ENCODE peak calls at places on chromosomes 3 and 15, in ten cellular contexts. B is Peyer's patch, P is suprapubic skin, R is spleen, C is ovary, N is psoas muscle, K is body of pancreas, X is right lobe of liver, S is tibial nerve, M is endodermal cell. V is an unnamed sample.

GRCh38 chr15:101053261-101053660 is 134.1 kb downstream of the LRRK1 start:
- DNase-seq in B (no peak), K (no peak), C (no peak), M (peak), R (peak), S (no peak), P (peak), N (no peak), X (peak), V (no peak)

GRCh38 chr3:6216135-6216792 is 644.7 kb upstream of the GRM7 start:
- DNase-seq in C (no peak), X (no peak), R (no peak), B (no peak), K (peak), N (no peak), P (no peak), S (no peak), M (no peak), V (no peak)

GRCh38 chr3:152309535-152310317 is 41.0 kb downstream of the MBNL1 start:
- DNase-seq in K (no peak), M (no peak), B (no peak), S (no peak), N (no peak), X (no peak), R (no peak), C (no peak), P (no peak), V (no peak)

GRCh38 chr3:169280010-169280585 is 383.4 kb downstream of the MECOM start:
- DNase-seq in P (no peak), C (no peak), R (no peak), N (no peak), B (no peak), M (no peak), S (no peak), X (no peak), K (no peak), V (no peak)

GRCh38 chr3:104878395-104878794 is 488.3 kb upstream of the ALCAM start:
- DNase-seq in X (no peak), N (no peak), M (no peak), R (no peak), K (no peak), P (no peak), C (no peak), S (no peak), B (no peak), V (no peak)

GRCh38 chr3:70880416-70880815 is 568.0 kb upstream of the MDFIC2 start:
- DNase-seq in P (no peak), N (no peak), S (no peak), X (no peak), K (no peak), C (no peak), M (no peak), R (no peak), B (no peak), V (no peak)

GRCh38 chr3:123791417-123791816 is 92.7 kb downstream of the MYLK start:
- DNase-seq in X (no peak), K (no peak), C (no peak), S (no peak), M (no peak), N (no peak), B (no peak), P (no peak), R (no peak), V (no peak)

GRCh38 chr3:130935761-130936160 is 41.9 kb downstream of the ATP2C1 start:
- DNase-seq in P (no peak), K (no peak), C (no peak), S (no peak), X (no peak), R (no peak), B (no peak), M (no peak), N (no peak), V (no peak)

GRCh38 chr3:133885241-133885711 is 10.4 kb downstream of the RAB6B start:
- DNase-seq in C (no peak), P (no peak), B (no peak), S (no peak), M (peak), R (peak), X (no peak), N (no peak), K (no peak), V (no peak)

GRCh38 chr3:194579091-194579606 is 54.1 kb downstream of the TMEM44 start:
- DNase-seq in N (no peak), P (no peak), S (no peak), C (no peak), M (no peak), R (no peak), K (no peak), B (no peak), X (no peak), V (no peak)

DNA sequence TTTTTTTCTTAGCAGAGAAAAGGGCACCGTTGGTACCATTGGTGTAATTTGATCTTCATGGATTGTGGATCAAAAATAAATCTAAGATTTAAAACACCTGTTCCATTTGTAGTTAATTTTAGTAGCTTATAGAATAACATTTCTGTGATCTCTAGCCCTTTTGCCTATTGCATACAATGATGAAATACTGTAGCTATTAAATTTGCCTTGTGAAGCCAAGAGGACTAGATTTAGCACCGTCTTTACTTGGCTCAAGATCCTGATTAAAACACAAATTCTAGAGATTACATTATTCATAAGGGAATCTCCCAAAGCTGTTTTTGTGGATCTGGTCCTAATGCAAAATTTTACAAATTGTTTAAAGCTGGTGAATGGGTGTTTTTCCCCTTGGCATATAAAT is 8.2 kb downstream of the TBC1D23 start:
- DNase-seq in P (no peak), B (no peak), R (no peak), X (no peak), M (no peak), N (no peak), S (no peak), K (no peak), C (no peak), V (no peak)
- H3K4me3 ChIP-seq in P (no peak), B (no peak), R (no peak), X (no peak), M (no peak), N (peak), S (no peak), K (no peak), C (no peak), V (no peak)

DNA sequence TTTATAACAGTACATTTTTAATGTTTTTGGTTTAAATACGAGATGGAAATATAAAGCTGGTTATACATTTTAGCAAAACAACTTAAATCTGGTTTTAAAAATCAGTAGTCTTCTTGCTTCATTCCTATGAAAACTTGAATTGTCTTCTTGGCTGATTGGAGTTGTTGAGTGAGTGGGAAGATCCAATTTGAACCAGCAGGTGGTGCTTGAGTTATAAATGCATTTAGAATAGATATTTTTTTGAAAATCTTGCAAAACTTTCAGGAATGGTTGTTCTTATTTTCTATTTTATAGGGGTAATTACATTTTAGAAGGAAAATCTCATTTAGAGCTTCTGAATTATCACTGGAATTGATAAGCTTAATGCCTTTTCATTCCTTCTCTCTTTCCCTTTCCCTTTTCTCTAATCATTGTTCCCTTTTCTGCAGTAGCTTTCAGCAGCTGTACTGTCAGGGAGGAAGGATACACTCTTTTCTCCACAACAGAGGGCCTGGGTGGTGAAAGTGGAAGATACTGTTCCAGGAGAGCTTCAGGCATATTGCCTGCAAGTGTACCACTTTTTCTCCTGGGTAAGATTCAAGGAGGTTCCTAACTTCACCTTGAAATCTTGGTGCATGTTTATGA is 335.6 kb downstream of the NLGN1 start:
- DNase-seq in N (no peak), B (no peak), X (no peak), K (peak), R (no peak), M (no peak), C (no peak), S (peak), P (no peak), V (no peak)
- TF ChIP-seq CTCF in N (peak), B (no peak), X (peak), K (peak), R (no peak), M (peak), C (no peak), S (peak), P (no peak), V (no peak)

GRCh38 chr3:44932986-44933944 is 42.7 kb downstream of the ZDHHC3 start:
- DNase-seq in P (no peak), N (no peak), C (no peak), X (no peak), S (no peak), K (no peak), R (no peak), M (no peak), B (no peak), V (no peak)

GRCh38 chr3:44931791-44932190 is 44.2 kb downstream of the ZDHHC3 start:
- DNase-seq in S (no peak), X (no peak), B (no peak), N (no peak), C (no peak), R (no peak), K (no peak), P (no peak), M (no peak), V (no peak)

GRCh38 chr3:44929782-44930181 is 46.2 kb downstream of the ZDHHC3 start:
- DNase-seq in S (no peak), N (no peak), X (no peak), K (no peak), R (no peak), P (no peak), C (no peak), M (no peak), B (no peak), V (no peak)

GRCh38 chr3:44932271-44932670 is 43.7 kb downstream of the ZDHHC3 start:
- DNase-seq in M (no peak), X (no peak), B (no peak), S (no peak), C (no peak), P (no peak), K (no peak), N (no peak), R (no peak), V (no peak)

GRCh38 chr3:44930911-44931310 is 45.1 kb downstream of the ZDHHC3 start:
- DNase-seq in P (no peak), C (no peak), M (no peak), N (no peak), S (no peak), B (no peak), R (no peak), K (no peak), X (no peak), V (no peak)
- H3K27ac ChIP-seq in P (no peak), C (no peak), M (no peak), N (no peak), S (no peak), B (no peak), R (no peak), K (no peak), X (no peak), V (no peak)

DNA sequence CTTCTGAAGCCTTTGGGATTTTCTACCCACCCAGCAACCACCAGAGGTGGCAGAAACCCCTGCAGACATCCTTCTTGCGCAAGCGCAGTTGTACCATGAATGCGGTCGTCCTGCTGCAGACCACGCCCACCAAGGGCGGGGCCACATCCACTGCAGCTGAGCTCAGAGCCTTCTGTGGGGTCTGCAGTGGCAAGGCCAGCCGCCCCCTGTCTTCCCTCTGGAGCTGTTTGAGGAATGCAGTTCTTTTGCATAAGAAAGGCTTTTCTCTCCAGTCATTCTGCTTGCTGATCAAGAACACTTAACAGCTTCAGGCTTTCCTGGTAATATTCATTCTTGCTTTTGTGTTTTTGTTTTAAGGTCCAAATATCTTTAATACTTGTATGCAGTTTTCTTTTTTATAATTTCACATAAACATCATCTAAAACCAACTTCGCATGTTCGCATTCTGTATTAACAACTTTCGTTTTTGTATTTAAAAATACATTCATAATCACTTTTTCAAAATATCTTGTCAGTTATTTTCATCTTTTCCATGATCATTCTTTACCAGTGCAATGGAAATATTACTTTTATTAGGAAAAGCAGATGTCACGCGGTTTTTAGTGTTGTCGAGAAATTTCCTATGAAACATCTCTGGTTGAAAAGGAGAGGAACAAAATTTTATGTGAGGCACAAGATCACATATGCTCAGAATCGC is 98.2 kb upstream of the SNRPN start:
- DNase-seq in B (no peak), X (no peak), P (no peak), N (no peak), K (no peak), R (no peak), S (no peak), C (no peak), M (peak), V (no peak)
- H3K4me3 ChIP-seq in B (no peak), X (no peak), P (no peak), N (no peak), K (no peak), R (no peak), S (no peak), C (no peak), M (peak), V (no peak)

GRCh38 chr3:184241447-184242296 is 7.1 kb downstream of the ALG3 start:
- DNase-seq in B (peak), X (peak), S (no peak), N (no peak), R (peak), P (no peak), K (peak), M (peak), C (peak), V (peak)
- TF ChIP-seq CTCF in B (peak), X (peak), S (peak), N (peak), R (peak), P (no peak), K (peak), M (peak), C (peak), V (peak)

GRCh38 chr15:63986751-63987341 is 59.4 kb downstream of the DAPK2 start:
- DNase-seq in X (no peak), C (no peak), M (no peak), K (peak), B (no peak), P (no peak), S (no peak), R (peak), N (no peak), V (peak)
- H3K27ac ChIP-seq in X (no peak), C (no peak), M (no peak), K (no peak), B (peak), P (peak), S (no peak), R (peak), N (peak), V (peak)

DNA sequence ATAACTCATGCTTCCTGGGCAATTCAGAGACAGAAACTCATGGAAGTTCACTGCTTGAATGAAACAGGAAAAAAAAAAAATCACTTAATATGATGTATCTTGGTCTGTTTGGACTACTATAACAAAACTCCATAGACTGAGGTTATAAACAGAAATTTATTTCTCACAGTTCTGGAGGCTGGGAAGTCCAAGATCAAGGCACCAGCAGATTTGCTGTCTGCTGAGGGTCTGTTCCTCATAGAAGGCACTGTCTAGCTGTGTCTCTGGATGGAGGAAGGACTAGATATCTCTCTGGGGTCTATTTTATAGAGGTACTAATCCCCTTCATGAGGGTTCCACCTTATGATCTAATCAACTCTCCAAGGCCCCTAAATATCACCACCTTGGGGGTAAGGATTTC is 119.3 kb downstream of the IGF2BP2 start:
- DNase-seq in K (no peak), B (no peak), R (no peak), X (no peak), S (no peak), M (peak), P (no peak), C (no peak), N (no peak), V (no peak)
- H3K4me3 ChIP-seq in K (no peak), B (no peak), R (no peak), X (no peak), S (no peak), M (no peak), P (no peak), C (no peak), N (no peak), V (no peak)